ENCODE peak calls at places on chromosomes 5 and 9, in seven cellular contexts. G is spleen, S is prostate gland, J is breast epithelium, E is transverse colon, N is stomach, R is suprapubic skin. L is an unnamed sample.

GRCh38 chr5:172594867-172595466 is 46.1 kb upstream of the NEURL1B start:
- DNase-seq in G (no peak), S (no peak), J (no peak), E (no peak), N (no peak), R (no peak), L (no peak)

GRCh38 chr5:44807269-44807668 is 1.5 kb upstream of the MRPS30 start:
- DNase-seq in G (no peak), S (no peak), J (no peak), E (no peak), N (no peak), R (no peak), L (no peak)

GRCh38 chr5:169875091-169875727 is 105.1 kb downstream of the INSYN2B start:
- DNase-seq in G (no peak), S (no peak), J (no peak), E (no peak), N (no peak), R (peak), L (no peak)

GRCh38 chr5:111486055-111486454 is 26.3 kb downstream of the STARD4 start:
- DNase-seq in G (no peak), S (no peak), J (no peak), E (no peak), N (no peak), R (no peak), L (no peak)

GRCh38 chr9:133945977-133946753 is 46.0 kb downstream of the VAV2 start:
- DNase-seq in G (peak), S (no peak), J (no peak), E (no peak), N (no peak), R (no peak), L (no peak)

GRCh38 chr5:171640396-171640981 is 145.1 kb upstream of the SMIM23 start:
- DNase-seq in G (no peak), S (no peak), J (no peak), E (no peak), N (no peak), R (no peak), L (no peak)

GRCh38 chr5:43063731-43064171 is 23.6 kb upstream of the ANXA2R start:
- DNase-seq in G (peak), S (no peak), J (no peak), E (no peak), N (no peak), R (no peak), L (no peak)

GRCh38 chr5:175728885-175729828 is 71.3 kb downstream of the HRH2 start:
- DNase-seq in G (no peak), S (no peak), J (no peak), E (no peak), N (peak), R (no peak), L (no peak)

GRCh38 chr5:139976703-139977102 is 66.4 kb downstream of the NRG2 start:
- DNase-seq in G (no peak), S (no peak), J (no peak), E (no peak), N (no peak), R (no peak), L (no peak)

GRCh38 chr9:35906923-35907699 is 1.1 kb downstream of the HRCT1 start:
- DNase-seq in G (no peak), S (no peak), J (no peak), E (peak), N (no peak), R (peak), L (no peak)

GRCh38 chr5:171226096-171226495 is 83.0 kb upstream of the TLX3 start:
- DNase-seq in G (no peak), S (no peak), J (no peak), E (no peak), N (no peak), R (no peak), L (no peak)

GRCh38 chr5:5804834-5805233 is 382.4 kb downstream of the ICE1 start:
- DNase-seq in G (no peak), S (no peak), J (no peak), E (no peak), N (no peak), R (no peak), L (no peak)

GRCh38 chr5:72438141-72438540 is 69.1 kb downstream of the ZNF366 start:
- DNase-seq in G (no peak), S (no peak), J (no peak), E (no peak), N (no peak), R (no peak), L (no peak)

GRCh38 chr5:150723845-150724244 is 23.0 kb upstream of the RBM22 start:
- DNase-seq in G (no peak), S (no peak), J (no peak), E (no peak), N (no peak), R (no peak), L (no peak)

GRCh38 chr5:56494300-56494704 is 261.2 kb upstream of the ANKRD55 start:
- DNase-seq in G (no peak), S (no peak), J (no peak), E (no peak), N (no peak), R (no peak), L (no peak)

GRCh38 chr5:77560677-77561263 is 68.7 kb upstream of the WDR41 start:
- DNase-seq in G (no peak), S (peak), J (no peak), E (no peak), N (no peak), R (no peak), L (no peak)

GRCh38 chr9:19918630-19919029 is 129.8 kb upstream of the SLC24A2 start:
- DNase-seq in G (no peak), S (no peak), J (no peak), E (no peak), N (no peak), R (no peak), L (no peak)

GRCh38 chr5:95393279-95393678 is 2.1 kb downstream of the FAM81B start:
- DNase-seq in G (no peak), S (no peak), J (no peak), E (no peak), N (no peak), R (no peak), L (no peak)

GRCh38 chr9:110183208-110184145 is 24.5 kb downstream of the C9orf152 start:
- DNase-seq in G (no peak), S (peak), J (peak), E (peak), N (peak), R (no peak), L (peak)

GRCh38 chr9:114071197-114071795 is 6.8 kb downstream of the AMBP start:
- DNase-seq in G (peak), S (peak), J (no peak), E (no peak), N (no peak), R (peak), L (no peak)

GRCh38 chr9:114069476-114070187 is 8.5 kb downstream of the AMBP start:
- DNase-seq in G (peak), S (no peak), J (no peak), E (peak), N (no peak), R (peak), L (no peak)

GRCh38 chr9:114072181-114073140 is 5.6 kb downstream of the AMBP start:
- DNase-seq in G (peak), S (peak), J (peak), E (peak), N (peak), R (peak), L (no peak)

GRCh38 chr9:114065304-114065703 is 12.8 kb downstream of the AMBP start:
- DNase-seq in G (no peak), S (no peak), J (no peak), E (no peak), N (no peak), R (no peak), L (no peak)

DNA sequence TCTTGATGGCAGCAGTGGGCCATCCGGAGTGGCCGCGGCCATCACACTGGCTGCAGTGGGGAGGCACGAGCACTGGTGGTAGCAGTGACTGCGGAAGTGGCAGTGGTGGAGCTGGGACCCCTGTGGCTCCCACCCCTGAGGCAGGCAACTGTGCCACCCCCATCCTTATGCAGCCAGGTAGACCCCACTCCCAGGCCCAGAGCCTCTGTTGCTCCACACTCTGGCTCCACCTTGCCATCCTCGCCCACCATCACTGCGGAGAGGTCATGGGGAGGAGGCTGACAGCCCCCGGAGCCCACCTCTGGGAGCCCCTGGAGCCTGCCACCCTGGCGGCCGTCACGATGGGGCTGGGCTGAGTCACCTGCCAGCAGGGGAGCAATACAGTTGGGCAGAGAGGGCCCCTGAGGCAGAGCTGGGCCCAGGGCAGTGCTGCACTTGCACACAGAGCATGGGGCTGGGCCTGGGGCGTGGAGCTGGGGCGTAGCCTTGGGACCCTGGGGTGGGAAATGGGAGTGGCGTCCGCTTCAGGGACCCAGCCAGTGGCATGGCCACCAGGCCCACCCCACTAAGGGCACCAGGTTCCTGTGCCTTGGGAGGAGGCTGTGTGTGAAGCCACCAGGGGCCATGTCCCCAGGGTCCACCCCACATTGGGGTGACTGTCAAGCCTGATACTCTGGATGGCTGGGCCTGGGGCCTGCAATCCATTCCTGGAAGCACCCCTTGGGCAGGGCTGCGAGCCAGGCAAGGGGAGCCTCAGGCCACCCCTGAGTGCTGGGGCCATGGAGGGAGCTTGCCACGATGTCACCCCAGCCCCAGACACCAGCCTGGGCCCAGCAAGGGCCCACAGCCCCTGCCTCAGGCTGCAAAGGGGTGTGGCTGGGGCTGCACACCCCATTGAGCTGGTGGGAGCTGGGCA is 7.7 kb downstream of the AMBP start:
- DNase-seq in G (peak), S (no peak), J (no peak), E (no peak), N (no peak), R (peak), L (no peak)
- TF ChIP-seq POLR2AphosphoS5 in G (no peak), S (no peak), J (no peak), E (no peak), N (no peak), R (no peak), L (no peak)

GRCh38 chr9:114503009-114503408 is 2.3 kb downstream of the WHRN start:
- DNase-seq in G (no peak), S (peak), J (no peak), E (no peak), N (peak), R (no peak), L (no peak)

GRCh38 chr9:114503522-114504340 is 1.5 kb downstream of the WHRN start:
- DNase-seq in G (peak), S (no peak), J (no peak), E (no peak), N (no peak), R (no peak), L (no peak)

GRCh38 chr9:114505187-114506081 is at the start of gene WHRN:
- DNase-seq in G (peak), S (peak), J (peak), E (peak), N (peak), R (peak), L (peak)

GRCh38 chr9:114506082-114506390 is 763 bp upstream of the WHRN start:
- DNase-seq in G (no peak), S (no peak), J (no peak), E (no peak), N (no peak), R (no peak), L (no peak)

GRCh38 chr9:114504341-114505186 is 709 bp downstream of the WHRN start:
- DNase-seq in G (peak), S (peak), J (no peak), E (peak), N (peak), R (peak), L (no peak)
- TF ChIP-seq POLR2A in G (no peak), S (peak), J (no peak), E (no peak), N (no peak), R (no peak), L (no peak)

GRCh38 chr5:112860929-112861637 is at the start of gene SRP19:
- DNase-seq in G (peak), S (peak), J (peak), E (peak), N (peak), R (peak), L (peak)
- TF ChIP-seq POLR2AphosphoS5 in G (peak), S (peak), J (peak), E (peak), N (peak), R (peak), L (peak)

GRCh38 chr9:137114613-137115393 is at the start of gene DPP7:
- DNase-seq in G (peak), S (peak), J (no peak), E (peak), N (peak), R (peak), L (peak)
- TF ChIP-seq POLR2A in G (no peak), S (peak), J (no peak), E (no peak), N (no peak), R (no peak), L (peak)